ENCODE peak calls at places on chromosomes 6 and 20, in nine cellular contexts. One of them, this sample, is unnamed.

GRCh38 chr6:6825986-6826901 is 237.7 kb downstream of the LY86 start:
- DNase-seq in cardiac muscle cell: no peak
- DNase-seq in aorta: peak; percentile 55
- DNase-seq in astrocyte of the spinal cord: peak; percentile 11
- DNase-seq in fibroblast of lung: peak; percentile 10
- DNase-seq in right cardiac atrium: peak; percentile 55
- DNase-seq in colonic mucosa: peak; percentile 60
- DNase-seq in astrocyte of the cerebellum: no peak
- DNase-seq in CD4-positive, CD25-positive, alpha-beta regulatory T cell: no peak
- DNase-seq in this sample: peak; percentile 88

GRCh38 chr6:12343440-12344162 is 53.4 kb downstream of the EDN1 start:
- DNase-seq in right cardiac atrium: no peak
- DNase-seq in aorta: no peak
- DNase-seq in fibroblast of lung: no peak
- DNase-seq in colonic mucosa: peak; percentile 66
- DNase-seq in astrocyte of the cerebellum: no peak
- DNase-seq in astrocyte of the spinal cord: no peak
- DNase-seq in CD4-positive, CD25-positive, alpha-beta regulatory T cell: no peak
- DNase-seq in cardiac muscle cell: no peak
- DNase-seq in this sample: no peak

GRCh38 chr6:215335-216034 is 76.8 kb upstream of the DUSP22 start:
- DNase-seq in CD4-positive, CD25-positive, alpha-beta regulatory T cell: peak; percentile 28
- DNase-seq in astrocyte of the spinal cord: peak; percentile 19
- DNase-seq in colonic mucosa: no peak
- DNase-seq in right cardiac atrium: peak; percentile 75
- DNase-seq in astrocyte of the cerebellum: no peak
- DNase-seq in aorta: no peak
- DNase-seq in cardiac muscle cell: no peak
- DNase-seq in fibroblast of lung: peak; percentile 30
- DNase-seq in this sample: peak; percentile 84

GRCh38 chr6:37931076-37931465 is 111.5 kb downstream of the ZFAND3 start:
- DNase-seq in cardiac muscle cell: no peak
- DNase-seq in aorta: no peak
- DNase-seq in right cardiac atrium: no peak
- DNase-seq in astrocyte of the cerebellum: no peak
- DNase-seq in fibroblast of lung: no peak
- DNase-seq in colonic mucosa: no peak
- DNase-seq in CD4-positive, CD25-positive, alpha-beta regulatory T cell: no peak
- DNase-seq in astrocyte of the spinal cord: no peak
- DNase-seq in this sample: no peak

GRCh38 chr20:25675161-25675560 is 21.5 kb downstream of the ZNF337 start:
- DNase-seq in colonic mucosa: no peak
- DNase-seq in aorta: no peak
- DNase-seq in CD4-positive, CD25-positive, alpha-beta regulatory T cell: no peak
- DNase-seq in fibroblast of lung: no peak
- DNase-seq in astrocyte of the cerebellum: no peak
- DNase-seq in right cardiac atrium: no peak
- DNase-seq in astrocyte of the spinal cord: no peak
- DNase-seq in cardiac muscle cell: no peak
- DNase-seq in this sample: no peak

GRCh38 chr6:1383729-1384548 is 5.4 kb upstream of the FOXF2 start:
- DNase-seq in right cardiac atrium: no peak
- DNase-seq in astrocyte of the cerebellum: no peak
- DNase-seq in fibroblast of lung: no peak
- DNase-seq in astrocyte of the spinal cord: no peak
- DNase-seq in CD4-positive, CD25-positive, alpha-beta regulatory T cell: no peak
- DNase-seq in cardiac muscle cell: no peak
- DNase-seq in aorta: no peak
- DNase-seq in colonic mucosa: no peak
- DNase-seq in this sample: no peak

GRCh38 chr20:3652646-3653596 is 10.3 kb downstream of the GFRA4 start:
- DNase-seq in astrocyte of the spinal cord: no peak
- DNase-seq in astrocyte of the cerebellum: no peak
- DNase-seq in CD4-positive, CD25-positive, alpha-beta regulatory T cell: no peak
- DNase-seq in cardiac muscle cell: no peak
- DNase-seq in colonic mucosa: no peak
- DNase-seq in fibroblast of lung: no peak
- DNase-seq in aorta: no peak
- DNase-seq in right cardiac atrium: no peak
- DNase-seq in this sample: no peak

GRCh38 chr6:20655317-20655716 is 121.1 kb downstream of the CDKAL1 start:
- DNase-seq in right cardiac atrium: no peak
- DNase-seq in aorta: no peak
- DNase-seq in CD4-positive, CD25-positive, alpha-beta regulatory T cell: no peak
- DNase-seq in astrocyte of the spinal cord: no peak
- DNase-seq in astrocyte of the cerebellum: no peak
- DNase-seq in fibroblast of lung: no peak
- DNase-seq in cardiac muscle cell: no peak
- DNase-seq in colonic mucosa: no peak
- DNase-seq in this sample: no peak

GRCh38 chr6:15534970-15535369 is 127.9 kb downstream of the DTNBP1 start:
- DNase-seq in cardiac muscle cell: no peak
- DNase-seq in CD4-positive, CD25-positive, alpha-beta regulatory T cell: no peak
- DNase-seq in aorta: no peak
- DNase-seq in astrocyte of the cerebellum: no peak
- DNase-seq in colonic mucosa: no peak
- DNase-seq in astrocyte of the spinal cord: no peak
- DNase-seq in fibroblast of lung: no peak
- DNase-seq in right cardiac atrium: no peak
- DNase-seq in this sample: no peak

GRCh38 chr20:25389858-25390537 is 637 bp downstream of the ABHD12 start:
- DNase-seq in colonic mucosa: peak; percentile 40
- DNase-seq in astrocyte of the spinal cord: no peak
- DNase-seq in CD4-positive, CD25-positive, alpha-beta regulatory T cell: peak; percentile 15
- DNase-seq in fibroblast of lung: peak; percentile 26
- DNase-seq in aorta: peak; percentile 82
- DNase-seq in right cardiac atrium: peak; percentile 45
- DNase-seq in astrocyte of the cerebellum: no peak
- DNase-seq in cardiac muscle cell: peak; percentile 74
- DNase-seq in this sample: peak; percentile 22

GRCh38 chr6:111195656-111196055 is 108.4 kb downstream of the SLC16A10 start:
- DNase-seq in colonic mucosa: peak; percentile 22
- DNase-seq in CD4-positive, CD25-positive, alpha-beta regulatory T cell: no peak
- DNase-seq in cardiac muscle cell: no peak
- DNase-seq in right cardiac atrium: no peak
- DNase-seq in aorta: no peak
- DNase-seq in astrocyte of the spinal cord: no peak
- DNase-seq in fibroblast of lung: no peak
- DNase-seq in astrocyte of the cerebellum: no peak
- DNase-seq in this sample: no peak

GRCh38 chr6:74075323-74075722 is 379.3 kb downstream of the CD109 start:
- DNase-seq in colonic mucosa: peak; percentile 21
- DNase-seq in right cardiac atrium: peak; percentile 52
- DNase-seq in fibroblast of lung: no peak
- DNase-seq in CD4-positive, CD25-positive, alpha-beta regulatory T cell: no peak
- DNase-seq in cardiac muscle cell: no peak
- DNase-seq in astrocyte of the cerebellum: no peak
- DNase-seq in astrocyte of the spinal cord: no peak
- DNase-seq in aorta: no peak
- DNase-seq in this sample: peak; percentile 70

DNA sequence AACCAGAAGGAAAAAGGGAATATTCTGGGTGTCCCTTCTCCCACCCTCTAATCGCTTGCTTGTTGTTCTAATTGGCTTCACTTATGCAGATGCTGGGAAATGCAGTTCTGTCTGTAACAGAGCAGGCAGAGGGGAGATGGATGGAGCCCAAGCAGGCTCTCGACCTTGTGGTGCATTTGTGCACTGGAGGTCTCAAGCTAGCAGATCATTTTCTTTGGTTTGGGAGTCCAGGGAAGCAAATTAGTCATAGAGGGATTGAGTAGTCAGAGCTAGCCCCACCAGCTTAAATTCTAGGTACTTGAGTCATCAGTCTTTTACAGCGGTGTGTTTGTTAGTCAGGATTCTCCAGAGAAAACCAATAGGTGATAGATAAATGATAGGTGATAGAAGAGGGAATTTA is 234.7 kb upstream of the ECI2 start:
- DNase-seq in CD4-positive, CD25-positive, alpha-beta regulatory T cell: no peak
- DNase-seq in fibroblast of lung: peak; percentile 98
- DNase-seq in cardiac muscle cell: no peak
- DNase-seq in astrocyte of the spinal cord: peak; percentile 94
- DNase-seq in aorta: no peak
- DNase-seq in right cardiac atrium: no peak
- DNase-seq in astrocyte of the cerebellum: peak; percentile 87
- DNase-seq in colonic mucosa: no peak
- DNase-seq in this sample: no peak
- H3K4me3 ChIP-seq in CD4-positive, CD25-positive, alpha-beta regulatory T cell: no peak overlapping the region
- H3K4me3 ChIP-seq in fibroblast of lung: no peak overlapping the region
- H3K4me3 ChIP-seq in cardiac muscle cell: no peak overlapping the region
- H3K4me3 ChIP-seq in astrocyte of the spinal cord: no peak overlapping the region
- H3K4me3 ChIP-seq in aorta: no peak overlapping the region
- H3K4me3 ChIP-seq in right cardiac atrium: no peak overlapping the region
- H3K4me3 ChIP-seq in astrocyte of the cerebellum: no peak overlapping the region
- H3K4me3 ChIP-seq in colonic mucosa: no peak overlapping the region
- H3K4me3 ChIP-seq in this sample: no peak overlapping the region

GRCh38 chr6:79079425-79080130 is 1.5 kb upstream of the PHIP start:
- DNase-seq in astrocyte of the cerebellum: no peak
- DNase-seq in fibroblast of lung: peak; percentile 47
- DNase-seq in cardiac muscle cell: peak; percentile 24
- DNase-seq in astrocyte of the spinal cord: peak; percentile 32
- DNase-seq in aorta: no peak
- DNase-seq in colonic mucosa: no peak
- DNase-seq in right cardiac atrium: no peak
- DNase-seq in CD4-positive, CD25-positive, alpha-beta regulatory T cell: no peak
- DNase-seq in this sample: no peak
- H3K4me3 ChIP-seq in astrocyte of the cerebellum: peak overlapping the region; percentile 74
- H3K4me3 ChIP-seq in fibroblast of lung: peak overlapping the region; percentile 92
- H3K4me3 ChIP-seq in cardiac muscle cell: peak overlapping the region; percentile 93
- H3K4me3 ChIP-seq in astrocyte of the spinal cord: peak overlapping the region; percentile 77
- H3K4me3 ChIP-seq in aorta: no peak overlapping the region
- H3K4me3 ChIP-seq in colonic mucosa: peak overlapping the region; percentile 75
- H3K4me3 ChIP-seq in right cardiac atrium: peak overlapping the region; percentile 99
- H3K4me3 ChIP-seq in CD4-positive, CD25-positive, alpha-beta regulatory T cell: peak overlapping the region; percentile 100
- H3K4me3 ChIP-seq in this sample: no peak overlapping the region

GRCh38 chr6:56536536-56536935 is 106.2 kb downstream of the DST start:
- DNase-seq in cardiac muscle cell: no peak
- DNase-seq in aorta: no peak
- DNase-seq in colonic mucosa: no peak
- DNase-seq in CD4-positive, CD25-positive, alpha-beta regulatory T cell: no peak
- DNase-seq in fibroblast of lung: peak; percentile 73
- DNase-seq in right cardiac atrium: no peak
- DNase-seq in astrocyte of the spinal cord: no peak
- DNase-seq in astrocyte of the cerebellum: peak; percentile 47
- DNase-seq in this sample: no peak
- H3K4me3 ChIP-seq in cardiac muscle cell: no peak overlapping the region
- H3K4me3 ChIP-seq in aorta: no peak overlapping the region
- H3K4me3 ChIP-seq in colonic mucosa: no peak overlapping the region
- H3K4me3 ChIP-seq in CD4-positive, CD25-positive, alpha-beta regulatory T cell: no peak overlapping the region
- H3K4me3 ChIP-seq in fibroblast of lung: no peak overlapping the region
- H3K4me3 ChIP-seq in right cardiac atrium: no peak overlapping the region
- H3K4me3 ChIP-seq in astrocyte of the spinal cord: no peak overlapping the region
- H3K4me3 ChIP-seq in astrocyte of the cerebellum: no peak overlapping the region
- H3K4me3 ChIP-seq in this sample: no peak overlapping the region

GRCh38 chr20:17226410-17227198 is at the start of gene PCSK2:
- DNase-seq in fibroblast of lung: peak; percentile 55
- DNase-seq in colonic mucosa: no peak
- DNase-seq in astrocyte of the cerebellum: peak; percentile 16
- DNase-seq in astrocyte of the spinal cord: peak; percentile 19
- DNase-seq in CD4-positive, CD25-positive, alpha-beta regulatory T cell: no peak
- DNase-seq in cardiac muscle cell: peak; percentile 92
- DNase-seq in aorta: peak; percentile 77
- DNase-seq in right cardiac atrium: peak; percentile 28
- DNase-seq in this sample: no peak
- H3K4me3 ChIP-seq in fibroblast of lung: peak within 1 kb of the TSS; percentile 21
- H3K4me3 ChIP-seq in colonic mucosa: peak within 1 kb of the TSS; percentile 7
- H3K4me3 ChIP-seq in astrocyte of the cerebellum: peak within 1 kb of the TSS; percentile 31
- H3K4me3 ChIP-seq in astrocyte of the spinal cord: no peak within 1 kb of the TSS
- H3K4me3 ChIP-seq in CD4-positive, CD25-positive, alpha-beta regulatory T cell: no peak within 1 kb of the TSS
- H3K4me3 ChIP-seq in cardiac muscle cell: peak within 1 kb of the TSS; percentile 12
- H3K4me3 ChIP-seq in aorta: peak within 1 kb of the TSS; percentile 26
- H3K4me3 ChIP-seq in right cardiac atrium: peak within 1 kb of the TSS; percentile 35
- H3K4me3 ChIP-seq in this sample: no peak within 1 kb of the TSS

GRCh38 chr6:25266425-25267135 is 12.6 kb upstream of the CARMIL1 start:
- DNase-seq in aorta: no peak
- DNase-seq in colonic mucosa: no peak
- DNase-seq in CD4-positive, CD25-positive, alpha-beta regulatory T cell: no peak
- DNase-seq in cardiac muscle cell: no peak
- DNase-seq in fibroblast of lung: peak; percentile 5
- DNase-seq in astrocyte of the cerebellum: no peak
- DNase-seq in astrocyte of the spinal cord: no peak
- DNase-seq in right cardiac atrium: no peak
- DNase-seq in this sample: no peak
- H3K4me3 ChIP-seq in aorta: no peak overlapping the region
- H3K4me3 ChIP-seq in colonic mucosa: no peak overlapping the region
- H3K4me3 ChIP-seq in CD4-positive, CD25-positive, alpha-beta regulatory T cell: no peak overlapping the region
- H3K4me3 ChIP-seq in cardiac muscle cell: no peak overlapping the region
- H3K4me3 ChIP-seq in fibroblast of lung: no peak overlapping the region
- H3K4me3 ChIP-seq in astrocyte of the cerebellum: no peak overlapping the region
- H3K4me3 ChIP-seq in astrocyte of the spinal cord: no peak overlapping the region
- H3K4me3 ChIP-seq in right cardiac atrium: no peak overlapping the region
- H3K4me3 ChIP-seq in this sample: no peak overlapping the region

DNA sequence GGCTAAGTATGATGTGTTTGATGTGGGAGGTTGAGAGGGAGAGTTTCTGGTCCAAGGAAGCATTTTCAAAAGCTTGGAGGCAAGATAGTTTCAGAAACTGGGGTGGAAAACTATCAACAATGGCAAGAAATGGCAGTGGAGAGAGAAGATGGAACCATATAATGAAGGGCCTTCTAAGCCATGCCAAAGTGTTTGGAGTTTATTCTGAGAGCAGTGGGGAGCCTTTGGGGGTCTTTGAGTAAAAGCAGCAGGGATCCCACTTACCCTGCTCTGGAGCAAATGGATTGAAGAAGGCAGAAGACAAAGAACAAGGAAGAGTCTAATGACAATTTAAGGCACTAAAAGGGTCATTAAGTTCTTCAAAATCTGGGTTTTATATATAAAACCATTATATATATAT is 538.9 kb downstream of the UTRN start:
- DNase-seq in fibroblast of lung: no peak
- DNase-seq in astrocyte of the cerebellum: no peak
- DNase-seq in CD4-positive, CD25-positive, alpha-beta regulatory T cell: no peak
- DNase-seq in aorta: no peak
- DNase-seq in cardiac muscle cell: no peak
- DNase-seq in astrocyte of the spinal cord: no peak
- DNase-seq in right cardiac atrium: no peak
- DNase-seq in colonic mucosa: no peak
- DNase-seq in this sample: no peak
- H3K4me3 ChIP-seq in fibroblast of lung: no peak overlapping the region
- H3K4me3 ChIP-seq in astrocyte of the cerebellum: no peak overlapping the region
- H3K4me3 ChIP-seq in CD4-positive, CD25-positive, alpha-beta regulatory T cell: no peak overlapping the region
- H3K4me3 ChIP-seq in aorta: no peak overlapping the region
- H3K4me3 ChIP-seq in cardiac muscle cell: no peak overlapping the region
- H3K4me3 ChIP-seq in astrocyte of the spinal cord: no peak overlapping the region
- H3K4me3 ChIP-seq in right cardiac atrium: no peak overlapping the region
- H3K4me3 ChIP-seq in colonic mucosa: no peak overlapping the region
- H3K4me3 ChIP-seq in this sample: no peak overlapping the region

GRCh38 chr6:137892271-137892708 is 25.2 kb downstream of the TNFAIP3 start:
- DNase-seq in right cardiac atrium: no peak
- DNase-seq in cardiac muscle cell: no peak
- DNase-seq in astrocyte of the cerebellum: peak; percentile 29
- DNase-seq in aorta: no peak
- DNase-seq in CD4-positive, CD25-positive, alpha-beta regulatory T cell: no peak
- DNase-seq in fibroblast of lung: peak; percentile 92
- DNase-seq in colonic mucosa: no peak
- DNase-seq in astrocyte of the spinal cord: peak; percentile 58
- DNase-seq in this sample: no peak
- H3K4me3 ChIP-seq in right cardiac atrium: no peak overlapping the region
- H3K4me3 ChIP-seq in cardiac muscle cell: no peak overlapping the region
- H3K4me3 ChIP-seq in astrocyte of the cerebellum: no peak overlapping the region
- H3K4me3 ChIP-seq in aorta: no peak overlapping the region
- H3K4me3 ChIP-seq in CD4-positive, CD25-positive, alpha-beta regulatory T cell: no peak overlapping the region
- H3K4me3 ChIP-seq in fibroblast of lung: no peak overlapping the region
- H3K4me3 ChIP-seq in colonic mucosa: no peak overlapping the region
- H3K4me3 ChIP-seq in astrocyte of the spinal cord: no peak overlapping the region
- H3K4me3 ChIP-seq in this sample: no peak overlapping the region

GRCh38 chr6:129749749-129750120 is 39.8 kb upstream of the ARHGAP18 start:
- DNase-seq in aorta: no peak
- DNase-seq in right cardiac atrium: no peak
- DNase-seq in astrocyte of the cerebellum: peak; percentile 66
- DNase-seq in colonic mucosa: no peak
- DNase-seq in cardiac muscle cell: no peak
- DNase-seq in fibroblast of lung: peak; percentile 83
- DNase-seq in CD4-positive, CD25-positive, alpha-beta regulatory T cell: peak; percentile 72
- DNase-seq in astrocyte of the spinal cord: peak; percentile 69
- DNase-seq in this sample: no peak
- H3K4me3 ChIP-seq in aorta: no peak overlapping the region
- H3K4me3 ChIP-seq in right cardiac atrium: no peak overlapping the region
- H3K4me3 ChIP-seq in astrocyte of the cerebellum: no peak overlapping the region
- H3K4me3 ChIP-seq in colonic mucosa: no peak overlapping the region
- H3K4me3 ChIP-seq in cardiac muscle cell: no peak overlapping the region
- H3K4me3 ChIP-seq in fibroblast of lung: peak overlapping the region; percentile 4
- H3K4me3 ChIP-seq in CD4-positive, CD25-positive, alpha-beta regulatory T cell: peak overlapping the region; percentile 89
- H3K4me3 ChIP-seq in astrocyte of the spinal cord: no peak overlapping the region
- H3K4me3 ChIP-seq in this sample: no peak overlapping the region